ENCODE peak calls at places on chromosomes 6 and 20, in four cellular contexts. One of them, this sample, is unnamed.

GRCh38 chr6:72286911-72287311 is 335.0 kb upstream of the KCNQ5 start:
- DNase-seq in left cardiac atrium: no peak
- DNase-seq in RCC 7860: peak; percentile 8
- DNase-seq in activated CD4-positive, alpha-beta T cell treated with anti-CD3 and anti-CD28 coated beads for 1 hour: no peak
- DNase-seq in this sample: no peak

GRCh38 chr6:132964868-132965382 is 150.6 kb downstream of the RPS12 start:
- DNase-seq in activated CD4-positive, alpha-beta T cell treated with anti-CD3 and anti-CD28 coated beads for 1 hour: no peak
- DNase-seq in left cardiac atrium: no peak
- DNase-seq in RCC 7860: no peak
- DNase-seq in this sample: no peak

GRCh38 chr20:9028419-9028818 is 40.5 kb upstream of the PLCB4 start:
- DNase-seq in RCC 7860: peak; percentile 87
- DNase-seq in activated CD4-positive, alpha-beta T cell treated with anti-CD3 and anti-CD28 coated beads for 1 hour: no peak
- DNase-seq in left cardiac atrium: no peak
- DNase-seq in this sample: no peak

GRCh38 chr6:105492706-105493673 is 90.1 kb upstream of the PREP start:
- DNase-seq in left cardiac atrium: no peak
- DNase-seq in RCC 7860: no peak
- DNase-seq in activated CD4-positive, alpha-beta T cell treated with anti-CD3 and anti-CD28 coated beads for 1 hour: no peak
- DNase-seq in this sample: no peak

GRCh38 chr20:44861547-44862006 is 23.9 kb upstream of the YWHAB start:
- DNase-seq in activated CD4-positive, alpha-beta T cell treated with anti-CD3 and anti-CD28 coated beads for 1 hour: no peak
- DNase-seq in left cardiac atrium: peak; percentile 41
- DNase-seq in RCC 7860: peak; percentile 30
- DNase-seq in this sample: no peak

GRCh38 chr6:57173056-57173885 is 1.1 kb downstream of the BAG2 start:
- DNase-seq in RCC 7860: peak; percentile 36
- DNase-seq in left cardiac atrium: no peak
- DNase-seq in activated CD4-positive, alpha-beta T cell treated with anti-CD3 and anti-CD28 coated beads for 1 hour: no peak
- DNase-seq in this sample: no peak

GRCh38 chr6:169162968-169163903 is 90.4 kb downstream of the THBS2 start:
- DNase-seq in left cardiac atrium: peak; percentile 85
- DNase-seq in activated CD4-positive, alpha-beta T cell treated with anti-CD3 and anti-CD28 coated beads for 1 hour: no peak
- DNase-seq in RCC 7860: peak; percentile 80
- DNase-seq in this sample: peak; percentile 64

GRCh38 chr6:87274660-87275273 is 47.6 kb upstream of the SMIM8 start:
- DNase-seq in left cardiac atrium: no peak
- DNase-seq in activated CD4-positive, alpha-beta T cell treated with anti-CD3 and anti-CD28 coated beads for 1 hour: no peak
- DNase-seq in RCC 7860: no peak
- DNase-seq in this sample: no peak

GRCh38 chr6:11431455-11431937 is 106.1 kb upstream of the TMEM170B start:
- DNase-seq in RCC 7860: no peak
- DNase-seq in activated CD4-positive, alpha-beta T cell treated with anti-CD3 and anti-CD28 coated beads for 1 hour: no peak
- DNase-seq in left cardiac atrium: no peak
- DNase-seq in this sample: no peak

GRCh38 chr6:145502417-145502816 is 232.9 kb downstream of the EPM2A start:
- DNase-seq in left cardiac atrium: no peak
- DNase-seq in RCC 7860: no peak
- DNase-seq in activated CD4-positive, alpha-beta T cell treated with anti-CD3 and anti-CD28 coated beads for 1 hour: no peak
- DNase-seq in this sample: no peak

GRCh38 chr6:46452312-46452917 is 38.8 kb downstream of the RCAN2 start:
- DNase-seq in RCC 7860: no peak
- DNase-seq in left cardiac atrium: no peak
- DNase-seq in activated CD4-positive, alpha-beta T cell treated with anti-CD3 and anti-CD28 coated beads for 1 hour: no peak
- DNase-seq in this sample: no peak

GRCh38 chr20:54526801-54527200 is 51.4 kb downstream of the DOK5 start:
- DNase-seq in activated CD4-positive, alpha-beta T cell treated with anti-CD3 and anti-CD28 coated beads for 1 hour: no peak
- DNase-seq in RCC 7860: no peak
- DNase-seq in left cardiac atrium: no peak
- DNase-seq in this sample: no peak

GRCh38 chr6:13425971-13426931 is 61.1 kb downstream of the GFOD1 start:
- DNase-seq in activated CD4-positive, alpha-beta T cell treated with anti-CD3 and anti-CD28 coated beads for 1 hour: no peak
- DNase-seq in RCC 7860: peak; percentile 21
- DNase-seq in left cardiac atrium: no peak
- DNase-seq in this sample: no peak

GRCh38 chr6:138970159-138970558 is 17.9 kb downstream of the REPS1 start:
- DNase-seq in RCC 7860: no peak
- DNase-seq in left cardiac atrium: no peak
- DNase-seq in activated CD4-positive, alpha-beta T cell treated with anti-CD3 and anti-CD28 coated beads for 1 hour: no peak
- DNase-seq in this sample: no peak

GRCh38 chr20:32823078-32823477 is 3.3 kb downstream of the MAPRE1 start:
- DNase-seq in RCC 7860: peak; percentile 70
- DNase-seq in activated CD4-positive, alpha-beta T cell treated with anti-CD3 and anti-CD28 coated beads for 1 hour: peak; percentile 12
- DNase-seq in left cardiac atrium: no peak
- DNase-seq in this sample: no peak

GRCh38 chr20:58661298-58662141 is 10.4 kb downstream of the STX16 start:
- DNase-seq in activated CD4-positive, alpha-beta T cell treated with anti-CD3 and anti-CD28 coated beads for 1 hour: peak; percentile 43
- DNase-seq in left cardiac atrium: no peak
- DNase-seq in RCC 7860: no peak
- DNase-seq in this sample: no peak

GRCh38 chr6:89120371-89120770 is 2.5 kb upstream of the SRSF12 start:
- DNase-seq in activated CD4-positive, alpha-beta T cell treated with anti-CD3 and anti-CD28 coated beads for 1 hour: no peak
- DNase-seq in left cardiac atrium: no peak
- DNase-seq in RCC 7860: peak; percentile 92
- DNase-seq in this sample: no peak

GRCh38 chr6:111888928-111889696 is 15.9 kb upstream of the FYN start:
- DNase-seq in RCC 7860: no peak
- DNase-seq in left cardiac atrium: peak; percentile 59
- DNase-seq in activated CD4-positive, alpha-beta T cell treated with anti-CD3 and anti-CD28 coated beads for 1 hour: no peak
- DNase-seq in this sample: peak; percentile 59

GRCh38 chr6:19024737-19025136 is 637.6 kb downstream of the RNF144B start:
- DNase-seq in activated CD4-positive, alpha-beta T cell treated with anti-CD3 and anti-CD28 coated beads for 1 hour: no peak
- DNase-seq in RCC 7860: peak; percentile 4
- DNase-seq in left cardiac atrium: no peak
- DNase-seq in this sample: no peak

GRCh38 chr20:41213150-41213820 is 75.9 kb downstream of the PLCG1 start:
- DNase-seq in RCC 7860: no peak
- DNase-seq in activated CD4-positive, alpha-beta T cell treated with anti-CD3 and anti-CD28 coated beads for 1 hour: no peak
- DNase-seq in left cardiac atrium: no peak
- DNase-seq in this sample: no peak

GRCh38 chr6:128238248-128238647 is 282.2 kb downstream of the PTPRK start:
- DNase-seq in left cardiac atrium: no peak
- DNase-seq in RCC 7860: no peak
- DNase-seq in activated CD4-positive, alpha-beta T cell treated with anti-CD3 and anti-CD28 coated beads for 1 hour: no peak
- DNase-seq in this sample: no peak

GRCh38 chr6:32194825-32195651 is 2.6 kb upstream of the GPSM3 start:
- DNase-seq in activated CD4-positive, alpha-beta T cell treated with anti-CD3 and anti-CD28 coated beads for 1 hour: no peak
- DNase-seq in left cardiac atrium: no peak
- DNase-seq in RCC 7860: peak; percentile 41
- DNase-seq in this sample: peak; percentile 39

This sample was measured in kidney.